ENCODE peak calls at places on chromosomes 2 and 18, in six cellular contexts. W, R, J, S, F and Q are unnamed samples.
A peak's percentile ranks its signal among the peaks of the same experiment; 100 is the strongest.

GRCh38 chr2:143513081-143513480 is 383.9 kb downstream of the ARHGAP15 start:
- DNase-seq in S (no peak), F (peak; percentile 32), W (peak; percentile 74), J (no peak), R (peak; percentile 72), Q (peak; percentile 82)

GRCh38 chr2:209584915-209585314 is 161.1 kb downstream of the MAP2 start:
- DNase-seq in J (no peak), R (no peak), W (no peak), F (no peak), S (no peak), Q (no peak)

GRCh38 chr2:132037527-132038178 is 124.1 kb downstream of the ANKRD30BL start:
- DNase-seq in F (no peak), W (no peak), S (no peak), J (no peak), R (peak; percentile 5), Q (no peak)

GRCh38 chr2:172086349-172087190 is 1.3 kb downstream of the DLX1 start:
- DNase-seq in W (no peak), S (no peak), R (no peak), J (peak; percentile 83), F (no peak), Q (no peak)

GRCh38 chr2:3738454-3738853 is 35.1 kb downstream of the DCDC2C start:
- DNase-seq in W (peak; percentile 50), J (no peak), F (no peak), R (peak; percentile 36), S (no peak), Q (no peak)

GRCh38 chr18:48942554-48943261 is 8.1 kb downstream of the SMAD7 start:
- DNase-seq in S (no peak), F (no peak), R (peak; percentile 94), J (no peak), W (peak; percentile 84), Q (peak; percentile 92)

GRCh38 chr2:74399785-74400184 is 19.7 kb upstream of the DCTN1 start:
- DNase-seq in R (peak; percentile 34), F (no peak), J (peak; percentile 76), W (peak; percentile 37), S (no peak), Q (no peak)

GRCh38 chr2:1117569-1117968 is 166.9 kb downstream of the SNTG2 start:
- DNase-seq in S (no peak), R (no peak), F (no peak), J (no peak), W (no peak), Q (no peak)

GRCh38 chr2:24394998-24395397 is 34.7 kb upstream of the ITSN2 start:
- DNase-seq in S (no peak), W (no peak), R (no peak), F (no peak), J (no peak), Q (no peak)

GRCh38 chr2:86062043-86062442 is 43.6 kb downstream of the POLR1A start:
- DNase-seq in R (peak; percentile 63), W (no peak), J (no peak), F (no peak), S (no peak), Q (peak; percentile 27)

GRCh38 chr2:14270036-14270582 is 362.4 kb upstream of the LRATD1 start:
- DNase-seq in W (no peak), J (no peak), F (no peak), S (no peak), R (no peak), Q (no peak)

GRCh38 chr18:67043276-67043675 is 439.4 kb upstream of the CDH19 start:
- DNase-seq in W (no peak), S (no peak), J (no peak), R (no peak), F (no peak), Q (no peak)

GRCh38 chr18:31546476-31546875 is 45.2 kb upstream of the TTR start:
- DNase-seq in F (no peak), S (no peak), W (no peak), J (no peak), R (peak; percentile 53), Q (no peak)

GRCh38 chr2:119487434-119488244 is 36.6 kb downstream of the SCTR start:
- DNase-seq in R (no peak), F (no peak), W (no peak), J (no peak), S (no peak), Q (no peak)

GRCh38 chr18:35039633-35040032 is 1.6 kb upstream of the MAPRE2 start:
- DNase-seq in S (no peak), W (no peak), J (no peak), F (no peak), R (no peak), Q (no peak)

GRCh38 chr2:70541481-70542020 is 12.1 kb downstream of the TGFA start:
- DNase-seq in W (peak; percentile 27), S (no peak), F (no peak), R (no peak), J (no peak), Q (peak; percentile 50)

GRCh38 chr2:156042895-156043294 is 289.6 kb downstream of the NR4A2 start:
- DNase-seq in J (no peak), S (no peak), F (no peak), W (no peak), R (no peak), Q (no peak)

GRCh38 chr2:189104926-189105325 is 74.6 kb downstream of the COL5A2 start:
- DNase-seq in R (peak; percentile 56), W (no peak), J (no peak), F (no peak), S (no peak), Q (no peak)

GRCh38 chr2:212032032-212032431 is 506.6 kb downstream of the ERBB4 start:
- DNase-seq in F (no peak), R (peak; percentile 79), S (no peak), J (no peak), W (no peak), Q (peak; percentile 76)

GRCh38 chr2:23658466-23658942 is 268.4 kb downstream of the ATAD2B start:
- DNase-seq in W (no peak), J (peak; percentile 74), S (no peak), F (no peak), R (no peak), Q (no peak)

GRCh38 chr2:10297950-10298349 is 4.8 kb upstream of the HPCAL1 start:
- DNase-seq in F (peak; percentile 87), W (peak; percentile 69), R (peak; percentile 71), J (peak; percentile 72), S (peak; percentile 39), Q (peak; percentile 68)

GRCh38 chr2:158042666-158043065 is 59.0 kb upstream of the UPP2 start:
- DNase-seq in J (no peak), F (no peak), R (no peak), W (no peak), S (no peak), Q (no peak)

GRCh38 chr2:150495993-150496627 is 8.6 kb upstream of the RND3 start:
- DNase-seq in F (peak; percentile 90), J (no peak), S (no peak), W (no peak), R (peak; percentile 95), Q (no peak)

GRCh38 chr2:3692375-3692774 is 11.0 kb upstream of the DCDC2C start:
- DNase-seq in R (peak; percentile 9), F (no peak), W (peak; percentile 53), J (no peak), S (no peak), Q (no peak)

GRCh38 chr2:181788883-181789555 is 102.5 kb upstream of the ITPRID2 start:
- DNase-seq in W (no peak), S (no peak), J (no peak), R (no peak), F (no peak), Q (no peak)